ENCODE peak calls at places on chromosomes 11 and 22, in eight cellular contexts. H, Y, P, Z, X, T, W and S are unnamed samples.
A peak's percentile ranks its signal among the peaks of the same experiment; 100 is the strongest.

GRCh38 chr11:76186776-76187279 is 19.5 kb downstream of the WNT11 start:
- DNase-seq in Z (no peak), Y (peak; percentile 37), X (no peak), P (no peak), T (no peak), H (no peak), W (no peak), S (no peak)

GRCh38 chr22:37898441-37899181 is 7.5 kb upstream of the MICALL1 start:
- DNase-seq in X (peak; percentile 22), Z (no peak), Y (no peak), W (peak; percentile 85), H (no peak), P (no peak), T (no peak), S (no peak)

GRCh38 chr11:65448418-65449196 is 26.0 kb downstream of the NEAT1 start:
- DNase-seq in Z (peak; percentile 64), P (no peak), H (no peak), X (peak; percentile 68), W (peak; percentile 39), T (no peak), Y (no peak), S (no peak)

GRCh38 chr11:66617148-66617814 is 851 bp downstream of the RBM14 start:
- DNase-seq in W (peak; percentile 80), X (no peak), Z (no peak), Y (no peak), H (peak; percentile 83), T (no peak), P (no peak), S (no peak)

GRCh38 chr22:22394589-22394988 is 114.0 kb downstream of the ZNF280B start:
- DNase-seq in W (no peak), Y (no peak), X (no peak), P (peak; percentile 34), Z (peak; percentile 46), H (no peak), T (no peak), S (no peak)

GRCh38 chr11:87463486-87464102 is 425.9 kb downstream of the TMEM135 start:
- DNase-seq in Z (peak; percentile 47), P (no peak), T (no peak), Y (no peak), W (no peak), H (no peak), X (peak; percentile 13), S (no peak)

GRCh38 chr22:36659762-36660509 is 43.6 kb downstream of the CACNG2 start:
- DNase-seq in P (no peak), H (peak; percentile 96), Z (peak; percentile 77), T (peak; percentile 84), X (peak; percentile 92), Y (peak; percentile 98), W (peak; percentile 90), S (no peak)

GRCh38 chr22:35521358-35522264 is 19.0 kb upstream of the RASD2 start:
- DNase-seq in Z (no peak), P (no peak), Y (no peak), X (no peak), W (no peak), T (no peak), H (no peak), S (no peak)

GRCh38 chr11:64609436-64610047 is 18.5 kb downstream of the SLC22A12 start:
- DNase-seq in X (no peak), P (no peak), T (no peak), W (no peak), H (no peak), Z (no peak), Y (no peak), S (no peak)

GRCh38 chr11:30596832-30597231 is 10.7 kb upstream of the MPPED2 start:
- DNase-seq in X (no peak), H (no peak), T (no peak), P (no peak), W (no peak), Z (no peak), Y (no peak), S (no peak)

GRCh38 chr11:62593434-62594044 is 2.2 kb upstream of the TUT1 start:
- DNase-seq in H (peak; percentile 84), T (no peak), W (peak; percentile 82), P (no peak), X (peak; percentile 65), Z (peak; percentile 73), Y (peak; percentile 77), S (no peak)
- TF ChIP-seq CTCF in H (peak; percentile 46), T (peak; percentile 74), W (peak; percentile 33), P (peak; percentile 56), X (peak; percentile 78), Z (peak; percentile 51), Y (peak; percentile 69), S (peak; percentile 79)

GRCh38 chr11:63573881-63574855 is 11.0 kb upstream of the PLAAT2 start:
- DNase-seq in Z (peak; percentile 87), T (no peak), P (no peak), H (peak; percentile 30), X (peak; percentile 80), W (peak; percentile 56), Y (no peak), S (no peak)
- H3K4me3 ChIP-seq in Z (no peak overlapping the region), T (no peak overlapping the region), P (peak overlapping the region; percentile 21), H (peak overlapping the region; percentile 13), X (no peak overlapping the region), W (no peak overlapping the region), Y (no peak overlapping the region), S (peak overlapping the region; percentile 10)

GRCh38 chr11:68372114-68372513 is 59.7 kb downstream of the LRP5 start:
- DNase-seq in H (no peak), X (no peak), T (no peak), Y (no peak), P (no peak), W (no peak), Z (no peak), S (no peak)
- TF ChIP-seq CTCF in H (no peak), X (no peak), T (no peak), Y (no peak), P (no peak), W (no peak), Z (no peak), S (no peak)

GRCh38 chr11:123762422-123762821 is 8.1 kb upstream of the OR6X1 start:
- DNase-seq in P (no peak), W (no peak), T (no peak), Y (no peak), H (no peak), Z (no peak), X (no peak), S (no peak)
- H3K4me3 ChIP-seq in P (no peak overlapping the region), W (no peak overlapping the region), T (no peak overlapping the region), Y (no peak overlapping the region), H (no peak overlapping the region), Z (no peak overlapping the region), X (no peak overlapping the region), S (no peak overlapping the region)

GRCh38 chr22:47967841-47968240 is 1205.4 kb downstream of the TBC1D22A start:
- DNase-seq in H (no peak), X (no peak), W (no peak), Y (no peak), Z (no peak), T (no peak), P (no peak), S (no peak)
- TF ChIP-seq CTCF in H (no peak), X (no peak), W (no peak), Y (no peak), Z (no peak), T (no peak), P (no peak), S (no peak)

DNA sequence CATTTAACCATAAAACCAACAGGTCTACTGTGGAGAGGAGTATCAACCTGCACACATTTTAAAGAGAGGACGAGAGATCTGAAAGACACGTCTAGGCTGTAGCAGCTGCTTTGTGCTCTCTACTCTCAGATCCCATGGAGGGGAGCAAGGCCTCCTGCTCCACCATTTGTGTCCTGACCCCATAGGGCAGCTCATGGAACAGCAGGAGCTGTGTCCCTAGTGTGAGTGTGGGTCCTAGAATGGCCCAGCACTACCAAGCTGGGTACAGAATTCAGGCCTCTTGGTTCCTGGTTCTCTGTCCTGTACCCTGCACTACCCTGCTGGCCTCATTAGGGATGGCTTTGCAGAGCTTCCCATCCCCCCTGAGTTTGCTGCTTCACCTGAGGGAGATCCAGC is 76.5 kb downstream of the DHCR7 start:
- DNase-seq in H (no peak), Y (no peak), Z (no peak), X (no peak), T (no peak), P (no peak), W (no peak), S (no peak)
- H3K4me3 ChIP-seq in H (no peak overlapping the region), Y (no peak overlapping the region), Z (no peak overlapping the region), X (no peak overlapping the region), T (no peak overlapping the region), P (no peak overlapping the region), W (no peak overlapping the region), S (no peak overlapping the region)

DNA sequence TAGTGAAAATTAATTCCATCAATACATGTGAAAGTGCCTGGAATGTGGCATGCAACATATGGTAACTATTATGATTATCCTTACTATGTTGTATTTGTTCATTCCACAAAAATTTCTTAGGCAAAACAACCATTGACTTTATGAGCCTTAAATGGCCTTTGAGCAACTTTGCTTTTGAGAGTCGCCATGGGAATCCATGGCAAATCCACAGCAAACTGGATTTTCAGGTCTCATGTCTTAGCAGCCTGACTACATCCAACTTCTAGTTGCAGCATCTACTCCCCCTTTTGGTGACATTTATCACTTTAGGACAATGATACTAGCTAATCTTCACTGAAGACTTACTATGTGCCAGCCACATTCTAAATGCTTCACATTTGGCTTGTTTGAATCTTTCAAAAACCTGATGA is 56.8 kb downstream of the SLC1A2 start:
- DNase-seq in P (no peak), T (peak; percentile 75), H (no peak), Y (no peak), W (no peak), Z (no peak), X (no peak), S (no peak)
- TF ChIP-seq CTCF in P (no peak), T (peak; percentile 13), H (no peak), Y (no peak), W (no peak), Z (no peak), X (no peak), S (no peak)

DNA sequence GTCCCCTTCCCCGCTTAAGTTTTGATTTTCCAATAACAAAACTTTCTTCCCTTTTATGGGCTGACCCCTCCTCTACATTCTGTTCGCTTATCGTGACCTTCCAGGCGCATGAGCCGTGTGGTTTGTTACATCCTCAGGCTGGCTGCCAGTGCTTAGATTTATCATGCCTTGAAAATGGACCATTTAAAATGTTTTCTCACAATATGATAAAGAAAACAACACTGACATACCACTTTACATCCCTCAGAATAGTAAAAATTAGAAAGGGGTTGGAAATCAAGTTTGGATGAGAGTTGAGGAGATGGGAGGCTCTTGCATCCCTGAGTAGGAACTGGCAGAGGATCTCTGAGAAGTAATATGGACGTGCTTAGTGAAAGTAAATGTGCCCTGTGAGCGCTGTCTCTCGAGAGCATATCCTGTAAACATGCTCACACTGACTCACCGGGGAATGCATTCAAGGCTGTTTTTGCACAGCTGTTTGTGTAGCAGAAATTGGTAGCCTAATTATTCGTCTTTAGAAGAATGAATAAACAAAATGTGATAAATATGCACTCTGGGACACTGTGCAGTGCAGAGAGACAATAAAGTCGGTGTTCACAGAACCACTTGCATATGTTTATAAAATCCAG is 17.1 kb upstream of the TOLLIP start:
- DNase-seq in W (no peak), P (no peak), T (no peak), Y (no peak), Z (no peak), X (no peak), H (no peak), S (no peak)
- H3K4me3 ChIP-seq in W (no peak overlapping the region), P (no peak overlapping the region), T (no peak overlapping the region), Y (no peak overlapping the region), Z (no peak overlapping the region), X (no peak overlapping the region), H (no peak overlapping the region), S (no peak overlapping the region)